ENCODE peak calls at places on chromosomes 16 and 17, in five cellular contexts. D is A549, G is H1, K is HepG2, C is K562. N is an unnamed sample.

GRCh38 chr16:11224096-11224893 is 31.7 kb downstream of the SOCS1 start:
- DNase-seq in D (no peak), G (no peak), C (peak), K (peak), N (peak)

GRCh38 chr17:50468120-50469004 is at the start of gene CHAD:
- DNase-seq in K (no peak), G (peak), C (peak), D (no peak), N (peak)

GRCh38 chr17:31269178-31269577 is 27.9 kb downstream of the OMG start:
- DNase-seq in K (peak), G (no peak), D (no peak), C (no peak), N (no peak)

GRCh38 chr17:80737106-80738019 is 192.7 kb downstream of the RPTOR start:
- DNase-seq in G (no peak), D (no peak), K (no peak), C (no peak), N (no peak)

GRCh38 chr17:39781028-39781800 is 43.5 kb downstream of the GRB7 start:
- DNase-seq in G (no peak), D (no peak), C (no peak), K (no peak), N (no peak)

GRCh38 chr16:72905581-72905980 is 142.3 kb downstream of the ZFHX3 start:
- DNase-seq in G (no peak), C (no peak), K (no peak), D (no peak), N (no peak)

GRCh38 chr17:18362509-18363020 is 785 bp downstream of the SHMT1 start:
- DNase-seq in C (no peak), G (peak), K (peak), D (peak), N (no peak)

GRCh38 chr16:64131423-64131822 is 990.4 kb downstream of the CDH11 start:
- DNase-seq in K (no peak), D (no peak), C (no peak), G (no peak), N (no peak)

GRCh38 chr17:68461122-68461539 is 3.8 kb upstream of the WIPI1 start:
- DNase-seq in D (no peak), C (no peak), K (no peak), G (no peak), N (no peak)

GRCh38 chr16:64540449-64540848 is 581.4 kb downstream of the CDH11 start:
- DNase-seq in K (no peak), G (no peak), C (no peak), D (no peak), N (no peak)

GRCh38 chr17:45338023-45338781 is 21.4 kb upstream of the MAP3K14 start:
- DNase-seq in G (no peak), C (no peak), K (no peak), D (no peak), N (no peak)

GRCh38 chr16:58222532-58223316 is 24.8 kb upstream of the CSNK2A2 start:
- DNase-seq in K (peak), C (peak), G (no peak), D (peak), N (no peak)

GRCh38 chr17:38925263-38925995 is at the start of gene LASP1NB:
- DNase-seq in G (peak), K (no peak), D (no peak), C (no peak), N (peak)

GRCh38 chr17:79892457-79893236 is 53.4 kb upstream of the CBX4 start:
- DNase-seq in D (no peak), K (no peak), G (no peak), C (no peak), N (peak)

GRCh38 chr17:42459256-42459982 is 741 bp downstream of the ATP6V0A1 start:
- DNase-seq in G (no peak), C (peak), D (peak), K (peak), N (peak)

GRCh38 chr17:81405382-81406005 is 10.2 kb downstream of the BAHCC1 start:
- DNase-seq in K (no peak), G (no peak), C (no peak), D (no peak), N (no peak)

GRCh38 chr16:64440421-64440831 is 681.4 kb downstream of the CDH11 start:
- DNase-seq in C (no peak), K (peak), G (no peak), D (peak), N (no peak)

GRCh38 chr16:66834746-66835145 is 4.0 kb upstream of the NAE1 start:
- DNase-seq in G (no peak), C (no peak), D (no peak), K (no peak), N (no peak)

GRCh38 chr16:20236890-20237289 is 90.4 kb downstream of the GP2 start:
- DNase-seq in G (no peak), D (no peak), C (no peak), K (no peak), N (no peak)

GRCh38 chr17:81412490-81413093 is 17.3 kb downstream of the BAHCC1 start:
- DNase-seq in G (no peak), K (no peak), C (peak), D (no peak), N (no peak)

GRCh38 chr16:25996052-25996451 is 304.3 kb downstream of the HS3ST4 start:
- DNase-seq in D (peak), K (no peak), C (peak), G (no peak), N (no peak)

GRCh38 chr17:28573966-28574480 is 2.7 kb downstream of the ALDOC start:
- DNase-seq in G (no peak), K (no peak), C (no peak), D (no peak), N (no peak)

GRCh38 chr17:67902531-67903231 is 77.4 kb downstream of the BPTF start:
- DNase-seq in C (no peak), G (no peak), D (no peak), K (no peak), N (no peak)

GRCh38 chr16:53707671-53708070 is 3.7 kb downstream of the FTO start:
- DNase-seq in D (no peak), K (no peak), G (no peak), C (no peak), N (no peak)

GRCh38 chr16:10981697-10982216 is 37.4 kb downstream of the CLEC16A start:
- DNase-seq in G (peak), K (peak), D (peak), C (no peak), N (peak)

GRCh38 chr16:9977333-9977897 is 204.8 kb downstream of the GRIN2A start:
- DNase-seq in C (no peak), D (no peak), G (no peak), K (no peak), N (no peak)

GRCh38 chr17:55340726-55341125 is 76.0 kb downstream of the HLF start:
- DNase-seq in K (no peak), G (no peak), C (no peak), D (no peak), N (no peak)
- TF ChIP-seq JUN in K (no peak), G (no peak), C (no peak), D (no peak), N (no peak)

GRCh38 chr16:27505297-27506236 is 44.1 kb downstream of the GTF3C1 start:
- DNase-seq in D (no peak), C (no peak), K (no peak), G (no peak), N (no peak)
- TF ChIP-seq USF2 in D (no peak), C (no peak), K (no peak), G (no peak), N (no peak)

GRCh38 chr17:1203967-1204291 is 24.1 kb upstream of the ABR start:
- DNase-seq in C (no peak), G (no peak), K (no peak), D (no peak), N (no peak)

GRCh38 chr17:1206016-1206787 is 26.4 kb upstream of the ABR start:
- DNase-seq in G (no peak), D (no peak), C (no peak), K (no peak), N (no peak)

GRCh38 chr17:1201132-1201702 is 21.4 kb upstream of the ABR start:
- DNase-seq in C (no peak), G (no peak), K (no peak), D (no peak), N (no peak)

GRCh38 chr17:1200440-1200839 is 20.7 kb upstream of the ABR start:
- DNase-seq in K (no peak), C (no peak), D (no peak), G (no peak), N (no peak)

DNA sequence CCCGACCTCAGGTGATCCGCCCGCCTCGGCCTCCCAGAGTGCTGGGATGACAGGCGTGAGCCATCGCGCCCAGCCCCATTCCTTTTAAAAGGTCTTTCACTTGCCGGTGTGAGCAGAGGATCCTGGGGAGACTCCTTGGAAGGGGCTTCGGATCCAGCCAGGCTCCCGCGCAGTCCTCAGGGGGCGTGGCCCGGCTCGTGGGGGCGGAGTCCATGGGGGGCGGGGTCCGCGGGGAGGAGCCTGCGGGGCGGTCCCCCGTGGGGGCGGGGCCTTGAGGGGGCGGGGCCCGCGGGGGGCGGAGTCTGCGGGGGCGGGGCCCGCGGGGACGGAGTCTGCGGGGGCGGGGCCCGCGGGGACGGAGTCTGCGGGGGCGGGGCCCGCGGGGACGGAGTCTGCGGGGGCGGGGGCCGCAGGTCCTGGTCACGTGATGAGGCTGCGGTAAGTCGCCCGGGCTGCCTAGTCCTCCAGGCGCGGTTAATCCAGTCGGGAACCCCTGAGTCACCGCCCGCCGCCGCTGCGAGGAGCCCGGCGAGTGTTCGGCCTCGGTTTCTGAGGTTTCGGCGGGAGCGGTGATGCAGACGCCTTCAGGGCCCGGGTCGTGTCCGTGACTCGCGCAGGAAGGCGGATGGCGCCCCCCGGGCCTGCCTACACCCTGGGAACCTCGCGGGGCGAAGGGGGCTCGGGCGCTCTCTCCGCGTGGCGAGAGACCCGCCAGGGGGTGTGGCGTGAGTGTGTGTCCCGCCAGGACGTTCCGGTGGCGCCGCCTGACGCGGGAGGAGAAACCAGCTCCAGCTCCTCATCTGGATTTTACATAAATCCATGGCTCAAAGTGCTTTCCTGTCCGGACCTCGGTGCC is 23.6 kb upstream of the ABR start:
- DNase-seq in D (peak), G (peak), K (no peak), C (peak), N (peak)
- TF ChIP-seq JUN in D (no peak), G (no peak), K (no peak), C (no peak), N (no peak)

GRCh38 chr17:35766903-35767510 is 6.3 kb downstream of the C17orf50 start:
- DNase-seq in C (no peak), K (no peak), D (peak), G (no peak), N (no peak)
- TF ChIP-seq USF2 in C (no peak), K (no peak), D (no peak), G (no peak), N (no peak)

GRCh38 chr17:48522031-48522593 is 8.7 kb downstream of the HOXB1 start:
- DNase-seq in C (peak), K (no peak), G (no peak), D (peak), N (peak)
- TF ChIP-seq JUN in C (no peak), K (no peak), G (no peak), D (peak), N (no peak)

GRCh38 chr17:36934144-36934758 is 3.0 kb upstream of the LHX1 start:
- DNase-seq in K (no peak), G (peak), D (peak), C (no peak), N (peak)
- TF ChIP-seq USF2 in K (no peak), G (no peak), D (no peak), C (no peak), N (no peak)

DNA sequence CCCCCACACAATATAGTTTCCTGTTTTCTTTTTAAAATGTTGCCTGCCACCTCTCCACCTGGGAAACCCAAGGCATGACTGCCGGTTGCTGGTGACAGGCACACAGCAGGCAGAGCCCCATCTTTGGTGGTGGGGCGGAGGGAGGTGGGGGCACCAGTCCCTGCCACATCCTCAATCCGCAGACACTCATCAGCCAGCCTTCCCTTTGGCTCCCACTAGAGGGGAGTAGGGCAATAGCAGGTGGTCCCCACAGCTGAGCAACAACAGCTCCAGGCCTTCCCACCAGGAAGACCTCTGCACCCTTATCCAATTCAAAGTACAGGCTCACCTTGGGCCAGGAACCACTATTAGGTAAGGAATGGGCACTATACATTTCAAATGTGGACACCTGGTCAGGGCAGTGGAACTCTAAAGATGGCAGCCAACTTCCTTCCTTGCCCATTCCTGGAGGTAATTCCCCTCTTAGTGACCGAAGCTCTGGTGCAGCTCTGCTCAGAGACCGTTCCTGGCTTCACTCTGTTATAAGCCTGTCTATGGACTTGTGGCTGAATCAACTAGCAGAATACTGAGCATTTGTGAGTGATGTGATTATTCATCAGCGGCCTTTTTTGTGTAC is 13.9 kb downstream of the RECQL5 start:
- DNase-seq in D (peak), C (peak), K (peak), G (peak), N (peak)
- TF ChIP-seq JUN in D (no peak), C (no peak), K (no peak), G (no peak), N (no peak)

GRCh38 chr16:48203974-48204824 is 39.9 kb upstream of the LONP2 start:
- DNase-seq in D (peak), G (no peak), K (peak), C (no peak), N (no peak)
- TF ChIP-seq USF2 in D (no peak), G (no peak), K (peak), C (no peak), N (no peak)

N was measured in WTC11.